ENCODE peak calls at places on chromosomes 6 and 20, in eight cellular contexts. One of them, this sample, is unnamed.

GRCh38 chr20:37282558-37282957 is 6.9 kb upstream of the MANBAL start:
- DNase-seq in CD8-positive, alpha-beta T cell: no peak
- DNase-seq in tibial artery: no peak
- DNase-seq in AG04450: no peak
- DNase-seq in GM23248: peak; percentile 94
- DNase-seq in body of pancreas: no peak
- DNase-seq in iPS DF 6.9: no peak
- DNase-seq in colonic mucosa: no peak
- DNase-seq in this sample: no peak

GRCh38 chr6:111745186-111745585 is 128.1 kb downstream of the FYN start:
- DNase-seq in CD8-positive, alpha-beta T cell: no peak
- DNase-seq in tibial artery: no peak
- DNase-seq in AG04450: no peak
- DNase-seq in GM23248: no peak
- DNase-seq in body of pancreas: no peak
- DNase-seq in iPS DF 6.9: no peak
- DNase-seq in colonic mucosa: no peak
- DNase-seq in this sample: no peak

GRCh38 chr6:82569022-82569421 is 205.4 kb downstream of the TPBG start:
- DNase-seq in CD8-positive, alpha-beta T cell: no peak
- DNase-seq in tibial artery: no peak
- DNase-seq in AG04450: no peak
- DNase-seq in GM23248: no peak
- DNase-seq in body of pancreas: no peak
- DNase-seq in iPS DF 6.9: no peak
- DNase-seq in colonic mucosa: no peak
- DNase-seq in this sample: no peak

GRCh38 chr20:34791289-34792020 is 34.0 kb downstream of the NCOA6 start:
- DNase-seq in CD8-positive, alpha-beta T cell: no peak
- DNase-seq in tibial artery: no peak
- DNase-seq in AG04450: peak; percentile 10
- DNase-seq in GM23248: peak; percentile 75
- DNase-seq in body of pancreas: no peak
- DNase-seq in iPS DF 6.9: no peak
- DNase-seq in colonic mucosa: no peak
- DNase-seq in this sample: peak; percentile 27

GRCh38 chr6:93210908-93211307 is 208.5 kb downstream of the EPHA7 start:
- DNase-seq in CD8-positive, alpha-beta T cell: no peak
- DNase-seq in tibial artery: no peak
- DNase-seq in AG04450: no peak
- DNase-seq in GM23248: no peak
- DNase-seq in body of pancreas: no peak
- DNase-seq in iPS DF 6.9: no peak
- DNase-seq in colonic mucosa: no peak
- DNase-seq in this sample: no peak

GRCh38 chr6:90516074-90516660 is 70.7 kb downstream of the MAP3K7 start:
- DNase-seq in CD8-positive, alpha-beta T cell: no peak
- DNase-seq in tibial artery: no peak
- DNase-seq in AG04450: no peak
- DNase-seq in GM23248: no peak
- DNase-seq in body of pancreas: no peak
- DNase-seq in iPS DF 6.9: no peak
- DNase-seq in colonic mucosa: no peak
- DNase-seq in this sample: no peak

GRCh38 chr6:52650946-52651345 is 20.0 kb upstream of the TMEM14A start:
- DNase-seq in CD8-positive, alpha-beta T cell: no peak
- DNase-seq in tibial artery: no peak
- DNase-seq in AG04450: no peak
- DNase-seq in GM23248: no peak
- DNase-seq in body of pancreas: no peak
- DNase-seq in iPS DF 6.9: no peak
- DNase-seq in colonic mucosa: no peak
- DNase-seq in this sample: peak; percentile 75

GRCh38 chr6:169101981-169102380 is 151.7 kb downstream of the THBS2 start:
- DNase-seq in CD8-positive, alpha-beta T cell: no peak
- DNase-seq in tibial artery: no peak
- DNase-seq in AG04450: no peak
- DNase-seq in GM23248: peak; percentile 46
- DNase-seq in body of pancreas: no peak
- DNase-seq in iPS DF 6.9: no peak
- DNase-seq in colonic mucosa: no peak
- DNase-seq in this sample: no peak

GRCh38 chr20:33169176-33169794 is 1.3 kb downstream of the BPIFA2 start:
- DNase-seq in CD8-positive, alpha-beta T cell: no peak
- DNase-seq in tibial artery: no peak
- DNase-seq in AG04450: no peak
- DNase-seq in GM23248: no peak
- DNase-seq in body of pancreas: no peak
- DNase-seq in iPS DF 6.9: no peak
- DNase-seq in colonic mucosa: peak; percentile 31
- DNase-seq in this sample: no peak

DNA sequence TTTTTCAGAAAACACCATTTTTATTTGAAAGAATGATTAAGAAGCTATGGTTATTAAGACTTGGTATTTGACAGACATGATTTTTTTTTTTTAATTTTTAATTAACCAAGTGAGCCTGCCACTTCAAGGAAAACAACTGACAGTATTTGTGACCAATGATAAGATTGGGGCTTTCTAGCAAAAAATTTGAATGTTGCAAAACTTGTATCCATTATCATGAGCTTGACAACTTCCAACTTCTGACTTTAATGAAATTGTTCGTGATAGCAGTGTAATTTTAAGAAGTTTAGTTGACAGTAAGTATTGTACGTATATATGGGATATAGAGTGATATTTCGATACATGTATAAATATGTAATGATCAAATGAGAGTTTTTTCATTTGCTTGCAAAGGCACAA is 21.6 kb upstream of the POM121L2 start:
- DNase-seq in CD8-positive, alpha-beta T cell: no peak
- DNase-seq in tibial artery: no peak
- DNase-seq in AG04450: no peak
- DNase-seq in GM23248: no peak
- DNase-seq in body of pancreas: no peak
- DNase-seq in iPS DF 6.9: no peak
- DNase-seq in colonic mucosa: no peak
- DNase-seq in this sample: no peak
- H3K4me3 ChIP-seq in CD8-positive, alpha-beta T cell: peak overlapping the region; percentile 53
- H3K4me3 ChIP-seq in tibial artery: no peak overlapping the region
- H3K4me3 ChIP-seq in AG04450: peak overlapping the region; percentile 48
- H3K4me3 ChIP-seq in GM23248: peak overlapping the region; percentile 76
- H3K4me3 ChIP-seq in body of pancreas: no peak overlapping the region
- H3K4me3 ChIP-seq in iPS DF 6.9: peak overlapping the region; percentile 98
- H3K4me3 ChIP-seq in colonic mucosa: no peak overlapping the region
- H3K4me3 ChIP-seq in this sample: peak overlapping the region; percentile 53

GRCh38 chr20:25251019-25251418 is 3.1 kb downstream of the PYGB start:
- DNase-seq in CD8-positive, alpha-beta T cell: no peak
- DNase-seq in tibial artery: no peak
- DNase-seq in AG04450: no peak
- DNase-seq in GM23248: no peak
- DNase-seq in body of pancreas: no peak
- DNase-seq in iPS DF 6.9: no peak
- DNase-seq in colonic mucosa: peak; percentile 18
- DNase-seq in this sample: no peak

GRCh38 chr20:25250508-25250907 is 2.6 kb downstream of the PYGB start:
- DNase-seq in CD8-positive, alpha-beta T cell: no peak
- DNase-seq in tibial artery: peak; percentile 48
- DNase-seq in AG04450: no peak
- DNase-seq in GM23248: peak; percentile 42
- DNase-seq in body of pancreas: no peak
- DNase-seq in iPS DF 6.9: no peak
- DNase-seq in colonic mucosa: peak; percentile 24
- DNase-seq in this sample: no peak

GRCh38 chr20:25248501-25249172 is 752 bp downstream of the PYGB start:
- DNase-seq in CD8-positive, alpha-beta T cell: no peak
- DNase-seq in tibial artery: peak; percentile 73
- DNase-seq in AG04450: no peak
- DNase-seq in GM23248: peak; percentile 76
- DNase-seq in body of pancreas: peak; percentile 50
- DNase-seq in iPS DF 6.9: no peak
- DNase-seq in colonic mucosa: peak; percentile 46
- DNase-seq in this sample: no peak

GRCh38 chr20:25247666-25248500 is at the start of gene PYGB:
- DNase-seq in CD8-positive, alpha-beta T cell: peak; percentile 73
- DNase-seq in tibial artery: peak; percentile 88
- DNase-seq in AG04450: peak; percentile 56
- DNase-seq in GM23248: peak; percentile 93
- DNase-seq in body of pancreas: peak; percentile 75
- DNase-seq in iPS DF 6.9: no peak
- DNase-seq in colonic mucosa: peak; percentile 90
- DNase-seq in this sample: no peak

DNA sequence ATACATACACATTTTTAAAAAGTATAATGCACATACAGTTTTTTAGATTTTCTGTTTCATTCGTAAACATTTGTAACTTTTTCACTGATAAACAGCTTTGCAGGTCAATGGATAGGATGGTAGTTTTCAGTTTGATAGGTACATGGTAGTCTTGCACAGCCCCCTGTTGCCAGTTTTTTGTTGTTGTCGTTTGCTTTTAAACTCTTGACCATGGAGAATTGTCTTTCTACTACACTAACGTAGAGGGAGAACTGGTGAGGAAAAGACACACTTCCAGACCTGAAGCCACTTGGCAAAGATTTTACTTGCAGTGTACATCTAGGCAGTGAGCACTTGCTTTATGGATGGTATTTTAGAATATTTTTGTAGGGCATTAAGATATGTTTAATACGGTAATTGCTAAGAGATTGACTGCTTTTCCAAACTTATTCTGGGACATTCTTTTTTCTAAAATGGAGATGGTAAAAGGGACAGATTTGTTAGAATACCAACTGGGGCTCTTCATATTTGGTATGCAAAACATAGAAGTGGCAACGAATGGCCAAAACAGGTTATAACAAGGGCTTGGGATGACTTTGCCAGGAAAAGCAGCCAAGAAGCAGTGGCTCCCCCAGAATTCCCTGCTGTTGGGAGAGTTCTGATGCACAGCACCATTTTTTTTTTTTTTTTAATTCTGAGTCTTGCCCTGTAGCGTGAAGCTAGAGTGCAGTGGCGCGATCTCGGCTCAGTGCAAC is 1.5 kb downstream of the PYGB start:
- DNase-seq in CD8-positive, alpha-beta T cell: no peak
- DNase-seq in tibial artery: peak; percentile 78
- DNase-seq in AG04450: no peak
- DNase-seq in GM23248: peak; percentile 40
- DNase-seq in body of pancreas: no peak
- DNase-seq in iPS DF 6.9: no peak
- DNase-seq in colonic mucosa: peak; percentile 20
- DNase-seq in this sample: no peak
- H3K4me3 ChIP-seq in CD8-positive, alpha-beta T cell: peak overlapping the region; percentile 97
- H3K4me3 ChIP-seq in tibial artery: peak overlapping the region; percentile 81
- H3K4me3 ChIP-seq in AG04450: peak overlapping the region; percentile 89
- H3K4me3 ChIP-seq in GM23248: peak overlapping the region; percentile 81
- H3K4me3 ChIP-seq in body of pancreas: no peak overlapping the region
- H3K4me3 ChIP-seq in iPS DF 6.9: no peak overlapping the region
- H3K4me3 ChIP-seq in colonic mucosa: peak overlapping the region; percentile 79
- H3K4me3 ChIP-seq in this sample: peak overlapping the region; percentile 75

DNA sequence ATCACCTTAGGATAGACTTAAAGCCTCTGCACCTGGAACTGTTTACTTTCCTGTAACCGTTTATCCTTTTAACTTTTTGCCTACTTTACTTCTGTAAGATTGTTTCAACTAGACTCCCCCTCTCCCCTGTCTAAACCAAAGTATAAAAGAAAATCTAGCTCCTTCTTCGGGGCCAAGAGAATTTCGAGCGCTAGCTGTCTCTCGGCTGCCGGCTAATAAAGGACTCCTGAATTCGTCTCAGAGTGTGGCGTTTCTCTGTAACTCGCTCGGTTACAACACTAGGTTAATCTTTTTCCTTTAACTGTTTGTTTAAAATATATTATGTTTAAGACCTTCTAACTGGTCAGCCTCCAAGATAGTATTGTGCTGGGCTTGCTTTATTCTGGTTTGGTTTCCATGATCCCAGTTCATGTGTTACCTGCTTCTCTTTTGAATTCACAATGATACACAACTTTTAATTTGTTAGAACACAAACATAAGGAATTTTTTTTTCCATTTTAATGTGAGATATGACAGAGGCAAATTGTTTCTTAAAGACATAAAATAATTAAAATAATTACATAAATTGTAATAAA is 8.7 kb upstream of the NQO2 start:
- DNase-seq in CD8-positive, alpha-beta T cell: no peak
- DNase-seq in tibial artery: no peak
- DNase-seq in AG04450: no peak
- DNase-seq in GM23248: peak; percentile 47
- DNase-seq in body of pancreas: no peak
- DNase-seq in iPS DF 6.9: no peak
- DNase-seq in colonic mucosa: no peak
- DNase-seq in this sample: no peak
- H3K4me3 ChIP-seq in CD8-positive, alpha-beta T cell: peak overlapping the region; percentile 65
- H3K4me3 ChIP-seq in tibial artery: peak overlapping the region; percentile 92
- H3K4me3 ChIP-seq in AG04450: peak overlapping the region; percentile 82
- H3K4me3 ChIP-seq in GM23248: peak overlapping the region; percentile 79
- H3K4me3 ChIP-seq in body of pancreas: peak overlapping the region; percentile 51
- H3K4me3 ChIP-seq in iPS DF 6.9: no peak overlapping the region
- H3K4me3 ChIP-seq in colonic mucosa: peak overlapping the region; percentile 54
- H3K4me3 ChIP-seq in this sample: peak overlapping the region; percentile 68

DNA sequence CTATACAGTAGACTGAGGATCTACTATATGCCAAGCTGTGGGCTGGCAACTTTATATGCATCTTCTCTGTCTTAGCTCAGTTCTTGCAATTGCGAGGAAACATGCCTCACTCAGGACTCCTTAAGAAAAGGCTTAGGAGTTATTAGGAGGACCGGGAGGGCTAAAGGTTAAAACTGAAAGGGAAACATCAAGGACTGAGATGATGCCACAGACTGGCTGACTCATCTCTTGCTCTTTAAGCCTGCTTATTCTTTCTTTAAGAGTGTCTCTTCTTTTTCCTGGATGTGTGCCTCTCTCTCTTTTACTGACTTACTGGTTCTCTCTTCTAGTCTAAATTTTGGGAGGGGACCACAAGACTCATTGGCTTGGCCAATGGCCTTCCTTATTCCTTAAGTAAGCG is 7.0 kb upstream of the SDC4 start:
- DNase-seq in CD8-positive, alpha-beta T cell: no peak
- DNase-seq in tibial artery: peak; percentile 2
- DNase-seq in AG04450: no peak
- DNase-seq in GM23248: peak; percentile 86
- DNase-seq in body of pancreas: no peak
- DNase-seq in iPS DF 6.9: no peak
- DNase-seq in colonic mucosa: no peak
- DNase-seq in this sample: no peak
- H3K4me3 ChIP-seq in CD8-positive, alpha-beta T cell: no peak overlapping the region
- H3K4me3 ChIP-seq in tibial artery: no peak overlapping the region
- H3K4me3 ChIP-seq in AG04450: peak overlapping the region; percentile 15
- H3K4me3 ChIP-seq in GM23248: peak overlapping the region; percentile 42
- H3K4me3 ChIP-seq in body of pancreas: no peak overlapping the region
- H3K4me3 ChIP-seq in iPS DF 6.9: no peak overlapping the region
- H3K4me3 ChIP-seq in colonic mucosa: no peak overlapping the region
- H3K4me3 ChIP-seq in this sample: no peak overlapping the region